ENCODE peak calls at places on chromosomes 13 and 19, in four cellular contexts. One of them, this sample, is unnamed.
A peak's percentile ranks its signal among the peaks of the same experiment; 100 is the strongest.

GRCh38 chr13:30704596-30704995 is 30.7 kb upstream of the ALOX5AP start:
- DNase-seq in activated CD8-positive, alpha-beta memory T cell treated with anti-CD3 and anti-CD28 coated beads for 4 hours: no peak
- DNase-seq in stimulated activated CD4-positive, alpha-beta T cell treated with anti-CD3 and anti-CD28 coated beads, TNF-alpha, amount 100 ng/mL, for 48 hours: no peak
- DNase-seq in astrocyte of the spinal cord: no peak
- DNase-seq in this sample: no peak

GRCh38 chr13:98970293-98970692 is 7.6 kb downstream of the DOCK9 start:
- DNase-seq in activated CD8-positive, alpha-beta memory T cell treated with anti-CD3 and anti-CD28 coated beads for 4 hours: no peak
- DNase-seq in stimulated activated CD4-positive, alpha-beta T cell treated with anti-CD3 and anti-CD28 coated beads, TNF-alpha, amount 100 ng/mL, for 48 hours: no peak
- DNase-seq in astrocyte of the spinal cord: no peak
- DNase-seq in this sample: no peak

GRCh38 chr13:34682406-34682805 is 259.7 kb upstream of the NBEA start:
- DNase-seq in activated CD8-positive, alpha-beta memory T cell treated with anti-CD3 and anti-CD28 coated beads for 4 hours: no peak
- DNase-seq in stimulated activated CD4-positive, alpha-beta T cell treated with anti-CD3 and anti-CD28 coated beads, TNF-alpha, amount 100 ng/mL, for 48 hours: no peak
- DNase-seq in astrocyte of the spinal cord: no peak
- DNase-seq in this sample: no peak

GRCh38 chr13:93558637-93559036 is 332.0 kb downstream of the GPC6 start:
- DNase-seq in activated CD8-positive, alpha-beta memory T cell treated with anti-CD3 and anti-CD28 coated beads for 4 hours: no peak
- DNase-seq in stimulated activated CD4-positive, alpha-beta T cell treated with anti-CD3 and anti-CD28 coated beads, TNF-alpha, amount 100 ng/mL, for 48 hours: no peak
- DNase-seq in astrocyte of the spinal cord: peak; percentile 10
- DNase-seq in this sample: no peak

GRCh38 chr13:73056054-73056962 is 2.5 kb upstream of the KLF5 start:
- DNase-seq in activated CD8-positive, alpha-beta memory T cell treated with anti-CD3 and anti-CD28 coated beads for 4 hours: no peak
- DNase-seq in stimulated activated CD4-positive, alpha-beta T cell treated with anti-CD3 and anti-CD28 coated beads, TNF-alpha, amount 100 ng/mL, for 48 hours: no peak
- DNase-seq in astrocyte of the spinal cord: peak; percentile 82
- DNase-seq in this sample: no peak

GRCh38 chr13:26048745-26049144 is 3.1 kb downstream of the SHISA2 start:
- DNase-seq in activated CD8-positive, alpha-beta memory T cell treated with anti-CD3 and anti-CD28 coated beads for 4 hours: no peak
- DNase-seq in stimulated activated CD4-positive, alpha-beta T cell treated with anti-CD3 and anti-CD28 coated beads, TNF-alpha, amount 100 ng/mL, for 48 hours: no peak
- DNase-seq in astrocyte of the spinal cord: no peak
- DNase-seq in this sample: no peak

GRCh38 chr19:38617764-38618589 is at the start of gene MAP4K1:
- DNase-seq in activated CD8-positive, alpha-beta memory T cell treated with anti-CD3 and anti-CD28 coated beads for 4 hours: peak; percentile 30
- DNase-seq in stimulated activated CD4-positive, alpha-beta T cell treated with anti-CD3 and anti-CD28 coated beads, TNF-alpha, amount 100 ng/mL, for 48 hours: peak; percentile 66
- DNase-seq in astrocyte of the spinal cord: no peak
- DNase-seq in this sample: peak; percentile 54

GRCh38 chr19:43464089-43464775 is 1.2 kb downstream of the LYPD3 start:
- DNase-seq in activated CD8-positive, alpha-beta memory T cell treated with anti-CD3 and anti-CD28 coated beads for 4 hours: peak; percentile 47
- DNase-seq in stimulated activated CD4-positive, alpha-beta T cell treated with anti-CD3 and anti-CD28 coated beads, TNF-alpha, amount 100 ng/mL, for 48 hours: peak; percentile 73
- DNase-seq in astrocyte of the spinal cord: no peak
- DNase-seq in this sample: peak; percentile 63

GRCh38 chr13:58025821-58026220 is 394.3 kb downstream of the PCDH17 start:
- DNase-seq in activated CD8-positive, alpha-beta memory T cell treated with anti-CD3 and anti-CD28 coated beads for 4 hours: no peak
- DNase-seq in stimulated activated CD4-positive, alpha-beta T cell treated with anti-CD3 and anti-CD28 coated beads, TNF-alpha, amount 100 ng/mL, for 48 hours: no peak
- DNase-seq in astrocyte of the spinal cord: no peak
- DNase-seq in this sample: no peak

GRCh38 chr13:60412909-60413616 is 16.0 kb downstream of the TDRD3 start:
- DNase-seq in activated CD8-positive, alpha-beta memory T cell treated with anti-CD3 and anti-CD28 coated beads for 4 hours: no peak
- DNase-seq in stimulated activated CD4-positive, alpha-beta T cell treated with anti-CD3 and anti-CD28 coated beads, TNF-alpha, amount 100 ng/mL, for 48 hours: no peak
- DNase-seq in astrocyte of the spinal cord: no peak
- DNase-seq in this sample: no peak

GRCh38 chr13:45596800-45597484 is 18.6 kb downstream of the ERICH6B start:
- DNase-seq in activated CD8-positive, alpha-beta memory T cell treated with anti-CD3 and anti-CD28 coated beads for 4 hours: no peak
- DNase-seq in stimulated activated CD4-positive, alpha-beta T cell treated with anti-CD3 and anti-CD28 coated beads, TNF-alpha, amount 100 ng/mL, for 48 hours: no peak
- DNase-seq in astrocyte of the spinal cord: no peak
- DNase-seq in this sample: no peak

GRCh38 chr19:34269081-34269480 is 14.7 kb downstream of the GARRE1 start:
- DNase-seq in activated CD8-positive, alpha-beta memory T cell treated with anti-CD3 and anti-CD28 coated beads for 4 hours: no peak
- DNase-seq in stimulated activated CD4-positive, alpha-beta T cell treated with anti-CD3 and anti-CD28 coated beads, TNF-alpha, amount 100 ng/mL, for 48 hours: no peak
- DNase-seq in astrocyte of the spinal cord: no peak
- DNase-seq in this sample: no peak

GRCh38 chr19:33052352-33052972 is 12.2 kb downstream of the RHPN2 start:
- DNase-seq in activated CD8-positive, alpha-beta memory T cell treated with anti-CD3 and anti-CD28 coated beads for 4 hours: no peak
- DNase-seq in stimulated activated CD4-positive, alpha-beta T cell treated with anti-CD3 and anti-CD28 coated beads, TNF-alpha, amount 100 ng/mL, for 48 hours: no peak
- DNase-seq in astrocyte of the spinal cord: no peak
- DNase-seq in this sample: no peak

GRCh38 chr19:1748115-1748702 is 5.1 kb upstream of the ONECUT3 start:
- DNase-seq in activated CD8-positive, alpha-beta memory T cell treated with anti-CD3 and anti-CD28 coated beads for 4 hours: no peak
- DNase-seq in stimulated activated CD4-positive, alpha-beta T cell treated with anti-CD3 and anti-CD28 coated beads, TNF-alpha, amount 100 ng/mL, for 48 hours: no peak
- DNase-seq in astrocyte of the spinal cord: no peak
- DNase-seq in this sample: no peak

GRCh38 chr19:13861714-13862531 is 15.0 kb upstream of the NANOS3 start:
- DNase-seq in activated CD8-positive, alpha-beta memory T cell treated with anti-CD3 and anti-CD28 coated beads for 4 hours: peak; percentile 76
- DNase-seq in stimulated activated CD4-positive, alpha-beta T cell treated with anti-CD3 and anti-CD28 coated beads, TNF-alpha, amount 100 ng/mL, for 48 hours: peak; percentile 87
- DNase-seq in astrocyte of the spinal cord: peak; percentile 92
- DNase-seq in this sample: no peak

GRCh38 chr13:91470084-91470621 is 71.7 kb downstream of the GPC5 start:
- DNase-seq in activated CD8-positive, alpha-beta memory T cell treated with anti-CD3 and anti-CD28 coated beads for 4 hours: no peak
- DNase-seq in stimulated activated CD4-positive, alpha-beta T cell treated with anti-CD3 and anti-CD28 coated beads, TNF-alpha, amount 100 ng/mL, for 48 hours: no peak
- DNase-seq in astrocyte of the spinal cord: no peak
- DNase-seq in this sample: no peak

GRCh38 chr13:36282818-36283432 is 14.7 kb downstream of the CCDC169 start:
- DNase-seq in activated CD8-positive, alpha-beta memory T cell treated with anti-CD3 and anti-CD28 coated beads for 4 hours: no peak
- DNase-seq in stimulated activated CD4-positive, alpha-beta T cell treated with anti-CD3 and anti-CD28 coated beads, TNF-alpha, amount 100 ng/mL, for 48 hours: no peak
- DNase-seq in astrocyte of the spinal cord: peak; percentile 54
- DNase-seq in this sample: no peak

GRCh38 chr19:35644987-35645679 is 3.0 kb upstream of the COX6B1 start:
- DNase-seq in activated CD8-positive, alpha-beta memory T cell treated with anti-CD3 and anti-CD28 coated beads for 4 hours: peak; percentile 45
- DNase-seq in stimulated activated CD4-positive, alpha-beta T cell treated with anti-CD3 and anti-CD28 coated beads, TNF-alpha, amount 100 ng/mL, for 48 hours: peak; percentile 95
- DNase-seq in astrocyte of the spinal cord: peak; percentile 47
- DNase-seq in this sample: no peak

GRCh38 chr19:737591-738093 is 13.3 kb upstream of the MISP start:
- DNase-seq in activated CD8-positive, alpha-beta memory T cell treated with anti-CD3 and anti-CD28 coated beads for 4 hours: peak; percentile 9
- DNase-seq in stimulated activated CD4-positive, alpha-beta T cell treated with anti-CD3 and anti-CD28 coated beads, TNF-alpha, amount 100 ng/mL, for 48 hours: peak; percentile 43
- DNase-seq in astrocyte of the spinal cord: no peak
- DNase-seq in this sample: no peak

GRCh38 chr13:48094781-48095502 is at the start of gene MED4:
- DNase-seq in activated CD8-positive, alpha-beta memory T cell treated with anti-CD3 and anti-CD28 coated beads for 4 hours: peak; percentile 95
- DNase-seq in stimulated activated CD4-positive, alpha-beta T cell treated with anti-CD3 and anti-CD28 coated beads, TNF-alpha, amount 100 ng/mL, for 48 hours: peak; percentile 91
- DNase-seq in astrocyte of the spinal cord: peak; percentile 95
- DNase-seq in this sample: peak; percentile 69

GRCh38 chr19:12448808-12449207 is 8.0 kb upstream of the ZNF443 start:
- DNase-seq in activated CD8-positive, alpha-beta memory T cell treated with anti-CD3 and anti-CD28 coated beads for 4 hours: no peak
- DNase-seq in stimulated activated CD4-positive, alpha-beta T cell treated with anti-CD3 and anti-CD28 coated beads, TNF-alpha, amount 100 ng/mL, for 48 hours: no peak
- DNase-seq in astrocyte of the spinal cord: no peak
- DNase-seq in this sample: no peak

GRCh38 chr13:98975822-98976261 is 2.0 kb downstream of the DOCK9 start:
- DNase-seq in activated CD8-positive, alpha-beta memory T cell treated with anti-CD3 and anti-CD28 coated beads for 4 hours: no peak
- DNase-seq in stimulated activated CD4-positive, alpha-beta T cell treated with anti-CD3 and anti-CD28 coated beads, TNF-alpha, amount 100 ng/mL, for 48 hours: no peak
- DNase-seq in astrocyte of the spinal cord: peak; percentile 15
- DNase-seq in this sample: no peak

GRCh38 chr13:49026851-49027250 is 51.1 kb downstream of the FNDC3A start:
- DNase-seq in activated CD8-positive, alpha-beta memory T cell treated with anti-CD3 and anti-CD28 coated beads for 4 hours: no peak
- DNase-seq in stimulated activated CD4-positive, alpha-beta T cell treated with anti-CD3 and anti-CD28 coated beads, TNF-alpha, amount 100 ng/mL, for 48 hours: no peak
- DNase-seq in astrocyte of the spinal cord: no peak
- DNase-seq in this sample: no peak

GRCh38 chr13:48094404-48094780 is 512 bp downstream of the MED4 start:
- DNase-seq in activated CD8-positive, alpha-beta memory T cell treated with anti-CD3 and anti-CD28 coated beads for 4 hours: no peak
- DNase-seq in stimulated activated CD4-positive, alpha-beta T cell treated with anti-CD3 and anti-CD28 coated beads, TNF-alpha, amount 100 ng/mL, for 48 hours: peak; percentile 6
- DNase-seq in astrocyte of the spinal cord: no peak
- DNase-seq in this sample: no peak

GRCh38 chr19:55519461-55520311 is 17.2 kb downstream of the SBK2 start:
- DNase-seq in activated CD8-positive, alpha-beta memory T cell treated with anti-CD3 and anti-CD28 coated beads for 4 hours: no peak
- DNase-seq in stimulated activated CD4-positive, alpha-beta T cell treated with anti-CD3 and anti-CD28 coated beads, TNF-alpha, amount 100 ng/mL, for 48 hours: no peak
- DNase-seq in astrocyte of the spinal cord: peak; percentile 75
- DNase-seq in this sample: no peak

GRCh38 chr13:114061746-114062145 is 70.7 kb downstream of the RASA3 start:
- DNase-seq in activated CD8-positive, alpha-beta memory T cell treated with anti-CD3 and anti-CD28 coated beads for 4 hours: no peak
- DNase-seq in stimulated activated CD4-positive, alpha-beta T cell treated with anti-CD3 and anti-CD28 coated beads, TNF-alpha, amount 100 ng/mL, for 48 hours: no peak
- DNase-seq in astrocyte of the spinal cord: no peak
- DNase-seq in this sample: no peak

GRCh38 chr13:35785563-35786327 is 309.3 kb upstream of the MAB21L1 start:
- DNase-seq in activated CD8-positive, alpha-beta memory T cell treated with anti-CD3 and anti-CD28 coated beads for 4 hours: no peak
- DNase-seq in stimulated activated CD4-positive, alpha-beta T cell treated with anti-CD3 and anti-CD28 coated beads, TNF-alpha, amount 100 ng/mL, for 48 hours: no peak
- DNase-seq in astrocyte of the spinal cord: no peak
- DNase-seq in this sample: no peak

GRCh38 chr13:102972191-102972590 is 94.0 kb downstream of the SLC10A2 start:
- DNase-seq in activated CD8-positive, alpha-beta memory T cell treated with anti-CD3 and anti-CD28 coated beads for 4 hours: no peak
- DNase-seq in stimulated activated CD4-positive, alpha-beta T cell treated with anti-CD3 and anti-CD28 coated beads, TNF-alpha, amount 100 ng/mL, for 48 hours: no peak
- DNase-seq in astrocyte of the spinal cord: no peak
- DNase-seq in this sample: no peak

GRCh38 chr13:74250738-74251190 is 116.6 kb upstream of the KLF12 start:
- DNase-seq in activated CD8-positive, alpha-beta memory T cell treated with anti-CD3 and anti-CD28 coated beads for 4 hours: no peak
- DNase-seq in stimulated activated CD4-positive, alpha-beta T cell treated with anti-CD3 and anti-CD28 coated beads, TNF-alpha, amount 100 ng/mL, for 48 hours: no peak
- DNase-seq in astrocyte of the spinal cord: peak; percentile 59
- DNase-seq in this sample: no peak

GRCh38 chr13:42073683-42074082 is 25.2 kb downstream of the DGKH start:
- DNase-seq in activated CD8-positive, alpha-beta memory T cell treated with anti-CD3 and anti-CD28 coated beads for 4 hours: no peak
- DNase-seq in stimulated activated CD4-positive, alpha-beta T cell treated with anti-CD3 and anti-CD28 coated beads, TNF-alpha, amount 100 ng/mL, for 48 hours: no peak
- DNase-seq in astrocyte of the spinal cord: no peak
- DNase-seq in this sample: no peak

GRCh38 chr13:73715114-73715909 is 418.9 kb downstream of the KLF12 start:
- DNase-seq in activated CD8-positive, alpha-beta memory T cell treated with anti-CD3 and anti-CD28 coated beads for 4 hours: peak; percentile 23
- DNase-seq in stimulated activated CD4-positive, alpha-beta T cell treated with anti-CD3 and anti-CD28 coated beads, TNF-alpha, amount 100 ng/mL, for 48 hours: no peak
- DNase-seq in astrocyte of the spinal cord: no peak
- DNase-seq in this sample: no peak

GRCh38 chr13:102704238-102704750 is 9.4 kb upstream of the METTL21C start:
- DNase-seq in activated CD8-positive, alpha-beta memory T cell treated with anti-CD3 and anti-CD28 coated beads for 4 hours: no peak
- DNase-seq in stimulated activated CD4-positive, alpha-beta T cell treated with anti-CD3 and anti-CD28 coated beads, TNF-alpha, amount 100 ng/mL, for 48 hours: no peak
- DNase-seq in astrocyte of the spinal cord: no peak
- DNase-seq in this sample: no peak

GRCh38 chr13:67075239-67075638 is 154.9 kb downstream of the PCDH9 start:
- DNase-seq in activated CD8-positive, alpha-beta memory T cell treated with anti-CD3 and anti-CD28 coated beads for 4 hours: no peak
- DNase-seq in stimulated activated CD4-positive, alpha-beta T cell treated with anti-CD3 and anti-CD28 coated beads, TNF-alpha, amount 100 ng/mL, for 48 hours: no peak
- DNase-seq in astrocyte of the spinal cord: no peak
- DNase-seq in this sample: no peak